ENCODE peak calls at places on chromosomes 2 and 18, in six cellular contexts. N is B cell, H is testis, B is tibial artery, I is astrocyte of the spinal cord, E is hepatocyte. L is an unnamed sample.

GRCh38 chr2:190343500-190344274 is at the start of gene INPP1:
- DNase-seq in N (peak), H (peak), B (peak), I (peak), E (peak), L (peak)

GRCh38 chr2:221610675-221611074 is 38.6 kb upstream of the EPHA4 start:
- DNase-seq in N (no peak), H (peak), B (peak), I (no peak), E (no peak), L (no peak)

GRCh38 chr2:120693121-120693520 is 42.5 kb upstream of the GLI2 start:
- DNase-seq in N (no peak), H (no peak), B (no peak), I (no peak), E (no peak), L (no peak)

GRCh38 chr2:27884546-27884945 is 5.6 kb downstream of the RBKS start:
- DNase-seq in N (no peak), H (no peak), B (no peak), I (no peak), E (no peak), L (no peak)

GRCh38 chr18:23814977-23815614 is 125.8 kb downstream of the LAMA3 start:
- DNase-seq in N (no peak), H (peak), B (no peak), I (no peak), E (no peak), L (no peak)

GRCh38 chr18:8705280-8705940 is at the start of gene MTCL1:
- DNase-seq in N (peak), H (peak), B (peak), I (peak), E (no peak), L (peak)

GRCh38 chr2:165627463-165627862 is 158.0 kb downstream of the CSRNP3 start:
- DNase-seq in N (no peak), H (no peak), B (no peak), I (peak), E (peak), L (no peak)

GRCh38 chr2:218879881-218880748 is 537 bp upstream of the WNT10A start:
- DNase-seq in N (peak), H (no peak), B (no peak), I (no peak), E (no peak), L (no peak)

GRCh38 chr18:48195782-48196181 is 213.4 kb downstream of the ZBTB7C start:
- DNase-seq in N (no peak), H (no peak), B (no peak), I (no peak), E (no peak), L (no peak)

GRCh38 chr2:98455494-98455976 is 10.9 kb downstream of the INPP4A start:
- DNase-seq in N (peak), H (no peak), B (no peak), I (peak), E (no peak), L (no peak)

GRCh38 chr18:76130845-76131244 is 364.2 kb downstream of the ZNF516 start:
- DNase-seq in N (no peak), H (peak), B (no peak), I (no peak), E (no peak), L (no peak)

GRCh38 chr2:25586726-25587144 is 86.6 kb downstream of the DTNB start:
- DNase-seq in N (no peak), H (no peak), B (no peak), I (peak), E (no peak), L (no peak)

GRCh38 chr2:141778315-141778835 is 352.4 kb downstream of the LRP1B start:
- DNase-seq in N (no peak), H (no peak), B (no peak), I (no peak), E (no peak), L (no peak)

GRCh38 chr2:142863485-142863921 is 14.0 kb upstream of the KYNU start:
- DNase-seq in N (no peak), H (no peak), B (no peak), I (peak), E (peak), L (no peak)

GRCh38 chr2:163732718-163733117 is 3.1 kb downstream of the FIGN start:
- DNase-seq in N (no peak), H (peak), B (no peak), I (peak), E (no peak), L (no peak)

GRCh38 chr18:70454705-70455322 is 166.0 kb downstream of the SOCS6 start:
- DNase-seq in N (no peak), H (peak), B (no peak), I (peak), E (peak), L (peak)

GRCh38 chr18:51234117-51235010 is 36.9 kb upstream of the MEX3C start:
- DNase-seq in N (no peak), H (no peak), B (no peak), I (no peak), E (no peak), L (no peak)

GRCh38 chr2:219645631-219646527 is 18.4 kb downstream of the SLC4A3 start:
- DNase-seq in N (no peak), H (no peak), B (no peak), I (peak), E (peak), L (no peak)

GRCh38 chr2:234206738-234207137 is 156.2 kb downstream of the SPP2 start:
- DNase-seq in N (no peak), H (no peak), B (no peak), I (no peak), E (no peak), L (no peak)

GRCh38 chr2:230181245-230181644 is 38.5 kb downstream of the SP110 start:
- DNase-seq in N (no peak), H (no peak), B (no peak), I (no peak), E (no peak), L (no peak)

GRCh38 chr2:230174466-230174865 is 45.3 kb downstream of the SP110 start:
- DNase-seq in N (no peak), H (no peak), B (no peak), I (no peak), E (no peak), L (no peak)

GRCh38 chr2:230179907-230180306 is 39.9 kb downstream of the SP110 start:
- DNase-seq in N (no peak), H (no peak), B (no peak), I (no peak), E (no peak), L (no peak)

GRCh38 chr2:230176996-230177395 is 42.8 kb downstream of the SP110 start:
- DNase-seq in N (no peak), H (no peak), B (no peak), I (no peak), E (no peak), L (no peak)

GRCh38 chr2:230179086-230179485 is 40.7 kb downstream of the SP110 start:
- DNase-seq in N (no peak), H (no peak), B (no peak), I (no peak), E (no peak), L (no peak)
- TF ChIP-seq CTCF in N (no peak), H (no peak), B (no peak), I (no peak), E (no peak), L (no peak)

DNA sequence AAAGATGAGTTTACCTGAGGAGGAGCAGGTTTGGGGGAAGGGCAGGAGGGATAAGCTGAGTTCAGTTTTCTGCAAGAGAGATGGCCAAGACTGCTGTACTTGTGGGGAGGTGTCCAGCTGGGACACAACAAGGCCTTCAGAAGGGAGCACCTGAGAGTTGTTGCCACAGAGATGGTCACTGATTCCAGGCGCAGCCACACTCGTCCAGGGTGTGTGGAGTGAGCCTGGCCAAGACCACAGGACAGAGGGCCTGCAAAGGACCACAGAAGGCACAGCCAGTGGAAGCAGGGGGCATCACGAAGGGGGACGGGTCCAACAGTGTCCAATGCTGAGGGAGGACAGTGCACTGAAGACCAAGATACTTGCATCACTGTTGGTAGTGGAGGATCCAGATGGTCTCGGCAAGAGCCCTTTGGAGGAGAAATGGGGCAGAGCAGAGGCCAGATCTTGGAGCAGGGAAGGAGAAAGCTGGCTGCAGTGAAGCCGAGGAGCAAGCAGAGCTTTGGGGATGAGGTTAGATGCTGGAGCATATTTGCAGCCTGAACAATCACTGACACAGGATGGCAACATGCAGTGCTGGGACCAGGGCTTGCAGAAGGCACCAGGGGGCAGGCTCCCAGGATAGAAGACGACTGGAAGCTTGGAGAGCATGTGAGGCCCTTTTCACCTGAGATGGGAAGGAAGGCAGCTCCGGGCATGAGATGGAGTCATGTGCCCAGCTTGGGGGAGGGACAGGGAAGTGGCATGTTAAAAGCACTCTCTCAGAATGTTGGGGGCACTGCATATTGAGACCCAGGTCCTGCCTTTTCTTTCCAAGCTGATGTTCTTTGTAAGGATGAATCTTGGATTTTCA is 214.0 kb downstream of the CYP26B1 start:
- DNase-seq in N (no peak), H (peak), B (peak), I (no peak), E (no peak), L (no peak)
- TF ChIP-seq CTCF in N (no peak), H (no peak), B (no peak), I (peak), E (peak), L (no peak)

DNA sequence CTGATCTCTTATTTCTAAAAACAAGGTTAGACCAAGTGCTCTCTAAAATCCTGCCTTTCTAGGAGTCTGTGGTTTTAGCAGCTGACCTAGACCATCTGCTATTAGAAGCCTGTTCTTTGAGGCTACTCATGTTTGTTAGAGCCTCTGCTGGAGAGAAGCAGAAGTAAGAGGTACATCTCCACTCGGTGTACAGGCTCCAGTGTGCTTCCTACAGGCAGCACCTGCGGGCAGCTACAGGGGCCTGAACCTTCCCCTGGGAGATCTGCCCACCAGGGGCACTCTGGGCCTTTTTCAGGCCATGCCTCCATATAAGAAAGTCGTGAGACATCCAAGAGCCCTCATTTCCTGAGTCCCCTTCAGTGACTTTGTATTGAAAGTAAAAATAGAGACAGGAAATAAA is 31.6 kb downstream of the ONECUT2 start:
- DNase-seq in N (no peak), H (no peak), B (no peak), I (no peak), E (no peak), L (no peak)
- TF ChIP-seq CTCF in N (no peak), H (no peak), B (peak), I (no peak), E (no peak), L (no peak)

GRCh38 chr2:38527338-38528007 is 75.3 kb downstream of the HNRNPLL start:
- DNase-seq in N (no peak), H (no peak), B (no peak), I (no peak), E (no peak), L (no peak)

GRCh38 chr2:38526195-38526594 is 76.5 kb downstream of the HNRNPLL start:
- DNase-seq in N (no peak), H (no peak), B (no peak), I (no peak), E (no peak), L (no peak)

GRCh38 chr2:38524580-38524979 is 78.1 kb downstream of the HNRNPLL start:
- DNase-seq in N (no peak), H (no peak), B (no peak), I (no peak), E (no peak), L (no peak)

GRCh38 chr2:38529208-38529607 is 73.5 kb downstream of the HNRNPLL start:
- DNase-seq in N (no peak), H (no peak), B (no peak), I (no peak), E (no peak), L (no peak)

DNA sequence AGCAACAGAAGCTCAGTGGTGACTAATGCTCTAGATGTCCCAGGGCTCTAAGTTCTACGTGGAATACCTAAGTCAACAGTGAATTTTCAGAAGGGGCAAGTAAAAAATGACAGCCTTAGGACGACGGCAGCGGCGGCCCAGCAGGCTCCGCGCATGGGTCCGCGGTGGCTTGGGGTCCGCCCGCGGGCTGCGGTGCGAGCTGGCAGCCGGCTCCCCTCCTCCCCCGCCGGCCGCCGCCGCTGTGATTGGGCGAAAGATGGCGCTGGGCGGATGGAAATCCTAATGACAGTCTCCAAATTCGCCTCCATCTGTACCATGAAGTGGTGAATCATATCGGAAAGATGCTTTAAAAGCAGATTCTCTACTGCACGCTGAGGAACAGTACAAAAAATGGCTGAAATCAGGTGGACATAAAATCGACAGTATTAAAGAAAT is 74.7 kb downstream of the HNRNPLL start:
- DNase-seq in N (peak), H (peak), B (no peak), I (peak), E (peak), L (peak)
- TF ChIP-seq CTCF in N (no peak), H (no peak), B (no peak), I (no peak), E (peak), L (no peak)

GRCh38 chr2:129936334-129936934 is 43.0 kb upstream of the RAB6C start:
- DNase-seq in N (no peak), H (peak), B (no peak), I (peak), E (peak), L (peak)
- TF ChIP-seq CTCF in N (peak), H (no peak), B (peak), I (peak), E (peak), L (peak)

GRCh38 chr2:154375625-154376020 is 322.9 kb upstream of the KCNJ3 start:
- DNase-seq in N (no peak), H (no peak), B (no peak), I (peak), E (peak), L (no peak)
- TF ChIP-seq CTCF in N (no peak), H (peak), B (peak), I (no peak), E (peak), L (peak)

DNA sequence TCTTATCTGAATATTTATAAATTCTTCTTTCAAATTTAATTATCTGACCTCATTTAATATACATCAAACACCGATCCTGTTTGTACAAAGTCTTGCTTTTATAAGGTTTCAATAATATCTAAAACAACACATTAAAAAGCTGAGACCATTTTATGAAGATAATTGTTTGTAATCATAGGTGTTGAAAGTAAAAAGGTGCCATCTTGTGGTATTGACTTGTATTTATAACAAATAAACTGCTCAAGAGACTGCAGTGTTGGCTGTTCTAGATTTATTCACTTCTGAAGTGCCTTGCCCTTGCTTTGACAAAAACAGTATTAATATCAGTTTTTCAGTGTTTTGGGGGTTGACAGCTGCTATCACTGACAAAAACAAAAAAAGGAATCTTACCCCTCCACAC is 286.8 kb upstream of the HNMT start:
- DNase-seq in N (no peak), H (no peak), B (no peak), I (no peak), E (no peak), L (no peak)
- TF ChIP-seq CTCF in N (no peak), H (no peak), B (no peak), I (no peak), E (peak), L (no peak)

GRCh38 chr2:4139711-4140110 is 436.3 kb downstream of the DCDC2C start:
- DNase-seq in N (no peak), H (no peak), B (no peak), I (no peak), E (no peak), L (no peak)
- TF ChIP-seq CTCF in N (no peak), H (no peak), B (no peak), I (no peak), E (no peak), L (no peak)

DNA sequence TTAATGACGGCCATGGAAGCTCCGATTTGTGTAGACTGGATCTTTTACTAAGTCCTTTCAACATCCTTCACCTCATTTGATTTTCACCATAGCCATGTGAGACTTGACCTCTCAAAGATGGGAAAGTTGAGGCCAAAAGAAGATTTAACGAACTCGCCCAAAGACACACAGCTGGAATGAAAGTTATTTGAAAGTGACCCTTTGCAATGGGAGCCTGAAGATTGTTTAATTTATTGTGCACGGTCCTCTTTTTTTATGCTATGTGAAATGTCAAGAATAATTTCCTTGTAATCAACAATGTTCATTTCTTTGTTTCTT is 58.0 kb upstream of the COPS8 start:
- DNase-seq in N (no peak), H (no peak), B (no peak), I (no peak), E (no peak), L (no peak)
- TF ChIP-seq CTCF in N (no peak), H (no peak), B (no peak), I (no peak), E (no peak), L (no peak)